ENCODE peak calls at places on chromosomes 6 and 20, in five cellular contexts. H, B, O, Q and F are unnamed samples.

GRCh38 chr6:54768542-54768941 is 78.0 kb upstream of the FAM83B start:
- DNase-seq in O (no peak), H (no peak), Q (no peak), B (no peak), F (no peak)

GRCh38 chr20:37396520-37397075 is 50.7 kb downstream of the SRC start:
- DNase-seq in Q (no peak), B (peak), H (no peak), O (peak), F (peak)

GRCh38 chr6:92879526-92879925 is 539.8 kb downstream of the EPHA7 start:
- DNase-seq in B (no peak), H (no peak), Q (no peak), O (no peak), F (no peak)

GRCh38 chr6:78746457-78746856 is 120.9 kb upstream of the IRAK1BP1 start:
- DNase-seq in Q (no peak), H (no peak), O (no peak), B (no peak), F (no peak)

GRCh38 chr6:150755042-150755441 is 110.5 kb upstream of the MTHFD1L start:
- DNase-seq in H (no peak), O (no peak), B (no peak), Q (no peak), F (no peak)

GRCh38 chr6:81937296-81937937 is 184.9 kb upstream of the TENT5A start:
- DNase-seq in O (no peak), B (no peak), Q (peak), H (no peak), F (no peak)

GRCh38 chr6:99282479-99283062 is 66.9 kb downstream of the FAXC start:
- DNase-seq in H (no peak), O (no peak), B (no peak), Q (peak), F (no peak)

GRCh38 chr20:5513975-5514516 is 197.3 kb upstream of the PROKR2 start:
- DNase-seq in O (no peak), Q (peak), B (no peak), H (peak), F (no peak)

GRCh38 chr6:56580271-56580670 is 62.4 kb downstream of the DST start:
- DNase-seq in O (no peak), H (no peak), Q (no peak), B (no peak), F (no peak)
- H2BK12ac ChIP-seq in O (no peak), H (no peak), Q (no peak), B (no peak), F (no peak)

GRCh38 chr6:7431594-7432390 is 42.2 kb downstream of the RIOK1 start:
- DNase-seq in O (peak), Q (no peak), B (no peak), H (no peak), F (no peak)
- H2BK12ac ChIP-seq in O (no peak), Q (no peak), B (no peak), H (peak), F (peak)

GRCh38 chr20:57522380-57522973 is 2.5 kb downstream of the CTCFL start:
- DNase-seq in B (no peak), H (no peak), O (no peak), Q (no peak), F (no peak)
- H2BK12ac ChIP-seq in B (no peak), H (no peak), O (no peak), Q (no peak), F (no peak)

DNA sequence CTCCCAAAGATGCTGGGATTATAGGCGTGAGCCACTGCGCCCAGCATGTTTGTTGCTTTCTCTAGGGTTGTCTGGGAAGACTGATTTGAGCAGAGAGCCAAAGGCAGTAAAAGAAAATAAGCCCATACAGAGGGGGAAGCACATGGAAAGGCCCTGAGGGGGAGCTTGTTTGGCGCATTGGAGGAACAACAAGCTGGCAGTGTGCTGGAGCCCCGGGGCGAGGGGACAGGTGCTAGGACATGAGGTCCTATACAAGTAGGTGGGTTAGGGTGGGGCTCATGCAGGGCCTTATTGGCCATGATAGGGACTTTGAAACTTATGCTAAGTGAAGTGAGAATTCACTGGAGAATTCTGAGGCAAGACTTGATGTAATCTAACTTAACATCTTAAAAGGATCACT is 35.3 kb downstream of the CD109 start:
- DNase-seq in O (no peak), Q (no peak), B (no peak), H (no peak), F (no peak)
- H2BK12ac ChIP-seq in O (no peak), Q (no peak), B (no peak), H (no peak), F (no peak)

GRCh38 chr6:15439410-15440022 is 193.6 kb downstream of the JARID2 start:
- DNase-seq in H (no peak), Q (peak), B (peak), O (no peak), F (no peak)

GRCh38 chr6:15441982-15442381 is 196.1 kb downstream of the JARID2 start:
- DNase-seq in H (no peak), O (no peak), Q (no peak), B (no peak), F (no peak)

GRCh38 chr6:15441215-15441868 is 195.5 kb downstream of the JARID2 start:
- DNase-seq in B (peak), H (peak), O (peak), Q (peak), F (no peak)

GRCh38 chr6:15442467-15442866 is 196.6 kb downstream of the JARID2 start:
- DNase-seq in Q (no peak), H (no peak), B (no peak), O (no peak), F (no peak)

DNA sequence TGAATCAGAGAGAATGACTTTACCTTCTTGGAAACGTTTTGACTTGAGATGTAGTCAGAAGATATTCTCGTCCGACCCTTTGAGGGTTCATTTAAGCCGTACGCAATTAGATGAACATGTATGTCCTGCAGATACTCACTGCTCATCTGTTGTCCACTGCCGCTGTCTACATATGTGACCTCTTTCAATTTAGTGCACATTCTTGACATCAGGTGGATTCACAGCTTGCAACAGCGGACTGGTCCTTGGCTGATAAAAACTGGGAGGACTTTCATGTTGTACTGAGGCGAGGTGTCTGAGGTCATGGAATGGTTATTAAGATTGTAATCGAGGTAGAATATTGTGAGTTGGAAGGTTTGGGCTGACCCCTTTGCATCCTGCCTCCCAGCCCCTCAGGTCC is 194.2 kb downstream of the JARID2 start:
- DNase-seq in O (no peak), H (no peak), B (no peak), Q (no peak), F (no peak)
- H2BK12ac ChIP-seq in O (no peak), H (no peak), B (no peak), Q (peak), F (no peak)

DNA sequence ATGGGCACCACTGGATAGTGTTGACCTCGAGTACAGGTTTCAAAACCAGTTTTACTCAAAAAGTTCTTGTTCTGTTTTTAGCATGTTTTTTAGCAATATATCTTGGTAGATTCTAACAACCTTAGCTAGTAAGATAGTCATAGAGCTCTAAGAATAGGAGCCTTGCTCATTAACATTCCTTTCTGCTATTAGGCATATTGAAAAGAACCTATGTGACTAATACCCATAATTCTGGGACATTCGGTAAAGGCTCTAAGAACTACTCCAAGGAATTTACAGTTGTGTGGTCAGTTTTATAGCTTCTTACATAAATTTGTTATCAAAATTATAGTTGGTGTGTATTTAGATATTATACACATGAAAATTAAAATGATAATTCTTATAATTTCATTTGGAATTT is 11.6 kb downstream of the SLC9A8 start:
- DNase-seq in B (no peak), Q (no peak), O (no peak), H (no peak), F (no peak)
- H2BK12ac ChIP-seq in B (no peak), Q (no peak), O (no peak), H (no peak), F (no peak)